ENCODE peak calls at places on chromosomes 6 and 20, in five cellular contexts. Q is CD8-positive, alpha-beta T cell; C is astrocyte of the hippocampus; D is GM03348; E is CD8-positive, alpha-beta memory T cell. M is an unnamed sample.

GRCh38 chr6:75855047-75855446 is 106.0 kb downstream of the MYO6 start:
- DNase-seq in Q (no peak), C (peak; percentile 62), D (peak; percentile 44), E (no peak), M (peak; percentile 59)

GRCh38 chr20:45905505-45906079 is 6.4 kb downstream of the PLTP start:
- DNase-seq in Q (no peak), C (peak; percentile 76), D (peak; percentile 56), E (no peak), M (peak; percentile 93)

GRCh38 chr20:10263385-10264165 is 44.9 kb downstream of the SNAP25 start:
- DNase-seq in Q (no peak), C (peak; percentile 71), D (no peak), E (no peak), M (no peak)

GRCh38 chr20:61584851-61585250 is 332.8 kb downstream of the CDH4 start:
- DNase-seq in Q (no peak), C (peak; percentile 36), D (no peak), E (no peak), M (no peak)

GRCh38 chr6:161829186-161829794 is 555.4 kb upstream of the AGPAT4 start:
- DNase-seq in Q (no peak), C (peak; percentile 91), D (no peak), E (no peak), M (no peak)

GRCh38 chr20:24769878-24770627 is 179.0 kb upstream of the CST7 start:
- DNase-seq in Q (no peak), C (no peak), D (no peak), E (no peak), M (no peak)

GRCh38 chr6:37698264-37699137 is 818 bp upstream of the MDGA1 start:
- DNase-seq in Q (peak; percentile 60), C (peak; percentile 79), D (peak; percentile 71), E (peak; percentile 49), M (peak; percentile 5)

GRCh38 chr6:30258204-30258603 is 45.0 kb upstream of the TRIM26 start:
- DNase-seq in Q (no peak), C (no peak), D (no peak), E (no peak), M (no peak)

GRCh38 chr20:55888655-55889054 is 116.7 kb downstream of the CBLN4 start:
- DNase-seq in Q (no peak), C (no peak), D (no peak), E (no peak), M (no peak)

GRCh38 chr6:8831366-8832152 is 396.2 kb upstream of the SLC35B3 start:
- DNase-seq in Q (no peak), C (no peak), D (no peak), E (no peak), M (no peak)

GRCh38 chr20:835220-836045 is 1.9 kb downstream of the FAM110A start:
- DNase-seq in Q (no peak), C (no peak), D (no peak), E (no peak), M (no peak)

GRCh38 chr6:150934380-150934779 is 68.9 kb downstream of the MTHFD1L start:
- DNase-seq in Q (no peak), C (peak; percentile 82), D (peak; percentile 72), E (no peak), M (peak; percentile 68)

GRCh38 chr6:166341915-166342292 is 441 bp downstream of the SFT2D1 start:
- DNase-seq in Q (no peak), C (peak; percentile 43), D (peak; percentile 53), E (no peak), M (no peak)

GRCh38 chr6:30618270-30618787 is 689 bp downstream of the MRPS18B start:
- DNase-seq in Q (no peak), C (no peak), D (no peak), E (no peak), M (no peak)

GRCh38 chr6:81749704-81750103 is 2.8 kb downstream of the TENT5A start:
- DNase-seq in Q (no peak), C (peak; percentile 12), D (no peak), E (no peak), M (no peak)

GRCh38 chr6:11243861-11244260 is 11.4 kb upstream of the NEDD9 start:
- DNase-seq in Q (no peak), C (no peak), D (no peak), E (no peak), M (no peak)

GRCh38 chr20:18443841-18444240 is 23.0 kb downstream of the DZANK1 start:
- DNase-seq in Q (no peak), C (peak; percentile 45), D (peak; percentile 16), E (no peak), M (peak; percentile 13)

GRCh38 chr6:158174514-158174913 is 6.4 kb downstream of the GTF2H5 start:
- DNase-seq in Q (no peak), C (peak; percentile 92), D (peak; percentile 70), E (no peak), M (peak; percentile 34)

GRCh38 chr20:41347523-41348429 is 7.2 kb downstream of the LPIN3 start:
- DNase-seq in Q (no peak), C (no peak), D (no peak), E (no peak), M (no peak)

GRCh38 chr20:31602779-31603441 is 2.2 kb upstream of the ID1 start:
- DNase-seq in Q (no peak), C (peak; percentile 88), D (peak; percentile 30), E (peak; percentile 29), M (peak; percentile 88)

M was measured in bronchial epithelial cell.